ENCODE peak calls at places on chromosomes 7 and 10, in seven cellular contexts. X, K, Q, Z, O, J and Y are unnamed samples.

GRCh38 chr7:106234425-106234824 is 50.4 kb downstream of the NAMPT start:
- DNase-seq in K (no peak), Z (no peak), O (no peak), X (no peak), Q (no peak), J (no peak), Y (no peak)

GRCh38 chr7:149690688-149691446 is 82.5 kb downstream of the ZNF467 start:
- DNase-seq in J (peak; percentile 24), K (peak; percentile 73), O (peak; percentile 17), Q (no peak), Z (no peak), X (no peak), Y (peak; percentile 8)

GRCh38 chr7:12809476-12809875 is 122.0 kb downstream of the ARL4A start:
- DNase-seq in K (no peak), X (no peak), Q (no peak), Z (no peak), O (no peak), J (no peak), Y (no peak)

GRCh38 chr7:44477063-44477830 is 13.2 kb downstream of the NUDCD3 start:
- DNase-seq in J (peak; percentile 52), K (peak; percentile 73), Z (peak; percentile 24), Q (no peak), X (peak; percentile 50), O (peak; percentile 43), Y (peak; percentile 68)

GRCh38 chr10:70779685-70780369 is 5.3 kb downstream of the TBATA start:
- DNase-seq in O (no peak), J (no peak), K (peak; percentile 13), Z (no peak), Q (no peak), X (no peak), Y (no peak)

GRCh38 chr10:103067951-103068350 is 125.1 kb downstream of the NT5C2 start:
- DNase-seq in Z (no peak), J (no peak), O (no peak), K (no peak), X (no peak), Q (no peak), Y (no peak)

GRCh38 chr7:47046949-47047348 is 535.0 kb downstream of the TNS3 start:
- DNase-seq in Q (no peak), X (no peak), J (no peak), Z (no peak), K (no peak), O (no peak), Y (peak; percentile 80)

GRCh38 chr7:15209385-15209784 is 306.8 kb upstream of the DGKB start:
- DNase-seq in Z (no peak), O (no peak), X (no peak), J (no peak), K (peak; percentile 0), Q (no peak), Y (no peak)

GRCh38 chr10:93309062-93309461 is 173.1 kb downstream of the MYOF start:
- DNase-seq in K (no peak), O (no peak), J (no peak), Q (no peak), Z (no peak), X (no peak), Y (no peak)

DNA sequence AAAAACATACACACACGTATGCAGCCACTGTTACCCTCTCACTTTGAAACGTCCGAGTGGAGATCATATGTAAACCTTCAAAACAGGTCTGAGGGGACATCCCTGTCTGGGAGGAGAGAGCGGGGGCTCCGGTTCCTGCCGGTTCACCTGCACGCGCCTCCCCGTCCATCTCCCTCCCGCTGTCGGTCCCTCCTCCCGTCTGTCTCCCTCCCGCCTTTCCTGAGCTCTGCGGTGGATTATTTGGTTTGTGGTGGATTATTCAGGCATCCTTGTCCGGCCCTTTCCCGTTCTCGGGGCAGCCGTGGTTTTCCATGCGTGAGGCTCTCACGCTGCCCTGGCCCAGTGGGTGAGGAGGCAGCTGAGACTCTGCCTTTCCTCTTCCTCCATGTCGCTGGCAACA is 59.8 kb downstream of the NKX6-2 start:
- DNase-seq in Q (no peak), X (no peak), O (no peak), K (peak; percentile 71), J (no peak), Z (no peak), Y (no peak)
- H3K36me3 ChIP-seq in Q (peaks cover 75% of the 10 kb centered on the region), X (no peaks in the 10 kb centered on the region), O (peaks cover 48% of the 10 kb centered on the region), K (no peaks in the 10 kb centered on the region), J (no peaks in the 10 kb centered on the region), Z (no peaks in the 10 kb centered on the region), Y (peaks cover 5% of the 10 kb centered on the region)

GRCh38 chr7:74228951-74229900 is 19.4 kb downstream of the LAT2 start:
- DNase-seq in X (no peak), Z (no peak), K (peak; percentile 15), Q (no peak), O (no peak), J (no peak), Y (no peak)
- H3K36me3 ChIP-seq in X (no peaks in the 10 kb centered on the region), Z (peaks cover 35% of the 10 kb centered on the region), K (peaks cover 21% of the 10 kb centered on the region), Q (peaks cover 91% of the 10 kb centered on the region), O (peaks cover 35% of the 10 kb centered on the region), J (no peaks in the 10 kb centered on the region), Y (peaks cover 16% of the 10 kb centered on the region)

DNA sequence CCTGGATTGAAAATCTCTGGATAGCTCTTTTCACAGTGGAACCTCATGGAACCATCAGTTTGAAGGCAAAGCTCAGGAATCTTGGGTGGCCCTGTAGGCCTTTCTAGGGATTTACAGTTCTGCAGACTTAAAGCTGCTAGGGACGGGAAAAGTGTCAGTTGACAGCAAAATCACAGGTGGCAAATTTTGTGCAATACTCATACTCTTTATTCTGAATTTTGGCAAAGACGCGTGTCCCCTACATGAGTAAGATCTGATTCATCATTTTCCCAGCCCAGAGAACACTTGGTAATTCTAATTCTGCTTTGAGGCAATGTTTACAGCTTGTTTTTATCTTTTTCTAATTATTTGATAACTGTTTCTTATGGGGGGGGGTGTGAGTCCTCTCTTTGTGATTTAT is 3.6 kb downstream of the LRRC17 start:
- DNase-seq in J (no peak), O (no peak), X (no peak), K (no peak), Z (no peak), Q (no peak), Y (no peak)
- H3K36me3 ChIP-seq in J (no peaks in the 10 kb centered on the region), O (no peaks in the 10 kb centered on the region), X (no peaks in the 10 kb centered on the region), K (no peaks in the 10 kb centered on the region), Z (no peaks in the 10 kb centered on the region), Q (no peaks in the 10 kb centered on the region), Y (no peaks in the 10 kb centered on the region)

GRCh38 chr10:132193907-132194552 is 7.3 kb downstream of the DPYSL4 start:
- DNase-seq in J (no peak), K (peak; percentile 74), Z (no peak), X (peak; percentile 53), O (no peak), Q (peak; percentile 60), Y (peak; percentile 32)
- H3K36me3 ChIP-seq in J (no peaks in the 10 kb centered on the region), K (no peaks in the 10 kb centered on the region), Z (no peaks in the 10 kb centered on the region), X (no peaks in the 10 kb centered on the region), O (peaks cover 4% of the 10 kb centered on the region), Q (no peaks in the 10 kb centered on the region), Y (no peaks in the 10 kb centered on the region)

DNA sequence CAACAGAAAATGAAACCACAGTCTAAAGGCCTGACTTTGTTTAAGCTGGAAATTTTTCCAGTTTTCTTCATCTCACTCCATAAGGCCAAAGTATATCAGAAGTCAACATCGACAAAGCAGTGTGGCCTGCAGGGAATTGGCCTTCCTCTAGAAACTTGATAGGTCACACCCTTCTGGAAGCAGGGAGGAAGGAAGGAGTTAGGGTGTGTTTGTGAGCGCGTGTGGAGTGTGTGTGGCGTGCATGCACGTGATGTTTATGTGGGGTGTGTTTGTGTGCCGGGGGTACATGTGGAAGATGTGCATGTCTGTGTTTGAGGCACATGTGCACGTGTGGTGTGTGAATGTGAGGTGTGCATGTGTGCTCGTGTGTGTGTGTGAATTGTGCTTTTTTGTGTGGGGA is 28.6 kb downstream of the ZC3HAV1 start:
- DNase-seq in X (no peak), K (no peak), Q (no peak), J (no peak), O (no peak), Z (no peak), Y (no peak)
- H3K36me3 ChIP-seq in X (peaks cover 3% of the 10 kb centered on the region), K (peaks cover 20% of the 10 kb centered on the region), Q (peaks cover 98% of the 10 kb centered on the region), J (no peaks in the 10 kb centered on the region), O (peaks cover 84% of the 10 kb centered on the region), Z (peaks cover 35% of the 10 kb centered on the region), Y (peaks cover 41% of the 10 kb centered on the region)

GRCh38 chr10:109887776-109888175 is 35.5 kb downstream of the XPNPEP1 start:
- DNase-seq in O (no peak), X (no peak), K (no peak), Q (no peak), J (no peak), Z (no peak), Y (no peak)

GRCh38 chr10:109883859-109884771 is 39.2 kb downstream of the XPNPEP1 start:
- DNase-seq in J (peak; percentile 66), O (peak; percentile 65), X (peak; percentile 72), K (peak; percentile 87), Q (peak; percentile 87), Z (peak; percentile 32), Y (peak; percentile 75)

GRCh38 chr10:109886788-109887155 is 36.5 kb downstream of the XPNPEP1 start:
- DNase-seq in J (no peak), X (no peak), O (no peak), Q (no peak), K (no peak), Z (no peak), Y (no peak)

GRCh38 chr10:109887272-109887671 is 36.0 kb downstream of the XPNPEP1 start:
- DNase-seq in X (no peak), Z (no peak), K (no peak), O (no peak), J (no peak), Q (no peak), Y (peak; percentile 90)

GRCh38 chr10:109886037-109886787 is 37.1 kb downstream of the XPNPEP1 start:
- DNase-seq in J (no peak), O (no peak), K (no peak), Q (no peak), Z (no peak), X (no peak), Y (no peak)
- H3K36me3 ChIP-seq in J (no peaks in the 10 kb centered on the region), O (peaks cover 47% of the 10 kb centered on the region), K (peaks cover 12% of the 10 kb centered on the region), Q (peaks cover 49% of the 10 kb centered on the region), Z (peaks cover 23% of the 10 kb centered on the region), X (no peaks in the 10 kb centered on the region), Y (peaks cover 13% of the 10 kb centered on the region)